ENCODE peak calls at places on chromosomes 5 and 9, in eight cellular contexts. T is thyroid gland, K is OCI-LY7, S is esophagus squamous epithelium, H is body of pancreas, R is left ventricle myocardium inferior, V is cardiac fibroblast, A is psoas muscle. L is an unnamed sample.

GRCh38 chr9:91677354-91677753 is 253.7 kb upstream of the NFIL3 start:
- DNase-seq in V (peak; percentile 37), R (no peak), S (no peak), H (no peak), K (no peak), T (no peak), A (no peak), L (no peak)

GRCh38 chr9:36623280-36623679 is 50.6 kb downstream of the MELK start:
- DNase-seq in H (no peak), S (no peak), R (no peak), A (no peak), V (peak; percentile 22), K (no peak), T (no peak), L (no peak)

GRCh38 chr9:130979591-130980385 is 29.2 kb upstream of the LAMC3 start:
- DNase-seq in R (no peak), T (no peak), H (no peak), S (no peak), K (no peak), A (no peak), V (no peak), L (no peak)

GRCh38 chr9:90941661-90942060 is 140.0 kb downstream of the SYK start:
- DNase-seq in H (no peak), T (no peak), R (no peak), V (no peak), K (no peak), A (no peak), S (no peak), L (no peak)

GRCh38 chr9:4787876-4788275 is 4.9 kb upstream of the RCL1 start:
- DNase-seq in H (no peak), K (no peak), A (no peak), T (no peak), R (no peak), S (no peak), V (no peak), L (no peak)

GRCh38 chr5:7540806-7541205 is 144.9 kb downstream of the ADCY2 start:
- DNase-seq in R (no peak), H (no peak), T (no peak), A (no peak), K (no peak), V (no peak), S (no peak), L (no peak)

GRCh38 chr5:27325513-27325912 is 287.1 kb upstream of the CDH9 start:
- DNase-seq in A (no peak), T (no peak), H (no peak), K (no peak), R (no peak), V (peak; percentile 5), S (no peak), L (no peak)

GRCh38 chr5:3593771-3594513 is 1.7 kb upstream of the IRX1 start:
- DNase-seq in S (no peak), H (no peak), V (no peak), A (no peak), R (no peak), T (no peak), K (no peak), L (no peak)

GRCh38 chr5:22709743-22710142 is 143.4 kb downstream of the CDH12 start:
- DNase-seq in H (no peak), S (no peak), K (no peak), V (no peak), R (no peak), A (no peak), T (no peak), L (no peak)

GRCh38 chr5:120926471-120926870 is 462.4 kb downstream of the PRR16 start:
- DNase-seq in A (no peak), K (no peak), H (no peak), R (no peak), V (no peak), S (no peak), T (no peak), L (no peak)

GRCh38 chr9:112299514-112299913 is 33.9 kb downstream of the PTBP3 start:
- DNase-seq in H (no peak), A (no peak), V (peak; percentile 69), S (no peak), K (no peak), T (no peak), R (no peak), L (no peak)
- H3K4me3 ChIP-seq in H (no peak overlapping the region), A (no peak overlapping the region), V (no peak overlapping the region), S (no peak overlapping the region), K (no peak overlapping the region), T (no peak overlapping the region), R (no peak overlapping the region), L (no peak overlapping the region)

DNA sequence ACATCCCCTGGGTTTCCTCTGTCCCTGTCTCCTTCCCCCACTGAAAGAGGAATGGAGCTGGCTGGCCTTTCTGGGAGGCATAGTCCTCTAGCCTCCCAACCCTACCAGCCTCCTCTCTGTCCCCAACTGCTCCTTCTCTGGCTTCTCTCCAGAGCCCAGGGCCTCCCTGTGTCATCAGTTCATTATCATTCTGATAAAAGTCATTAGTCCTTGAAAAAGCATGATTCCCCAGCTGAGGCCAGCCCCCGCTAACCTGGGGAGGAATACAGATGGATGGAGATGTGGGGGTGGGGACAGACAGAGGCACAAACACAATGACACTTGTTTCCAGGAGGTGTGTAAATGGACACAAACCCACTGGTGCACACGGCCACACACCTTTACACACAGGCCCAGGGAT is 73.6 kb upstream of the HSPA9 start:
- DNase-seq in S (no peak), H (no peak), K (no peak), A (no peak), R (no peak), T (no peak), V (no peak), L (no peak)
- H3K4me3 ChIP-seq in S (no peak overlapping the region), H (no peak overlapping the region), K (no peak overlapping the region), A (no peak overlapping the region), R (no peak overlapping the region), T (no peak overlapping the region), V (no peak overlapping the region), L (no peak overlapping the region)

GRCh38 chr5:122313001-122313402 is 965 bp downstream of the SNCAIP start:
- DNase-seq in H (peak; percentile 7), V (peak; percentile 48), T (no peak), A (peak; percentile 33), R (no peak), S (no peak), K (no peak), L (no peak)

GRCh38 chr5:122311400-122311887 is 593 bp upstream of the SNCAIP start:
- DNase-seq in V (peak; percentile 8), T (peak; percentile 12), H (peak; percentile 10), A (no peak), S (no peak), K (no peak), R (no peak), L (peak; percentile 36)

GRCh38 chr5:122312670-122312988 is 592 bp downstream of the SNCAIP start:
- DNase-seq in R (peak; percentile 13), V (peak; percentile 34), K (no peak), A (peak; percentile 15), S (no peak), H (peak; percentile 20), T (peak; percentile 5), L (peak; percentile 19)

GRCh38 chr5:122311888-122312669 is at the start of gene SNCAIP:
- DNase-seq in R (peak; percentile 39), H (peak; percentile 51), K (no peak), V (peak; percentile 48), A (peak; percentile 51), T (peak; percentile 57), S (no peak), L (peak; percentile 54)

GRCh38 chr5:122310886-122311285 is 1.2 kb upstream of the SNCAIP start:
- DNase-seq in S (no peak), V (peak; percentile 2), A (peak; percentile 23), R (no peak), K (no peak), H (no peak), T (no peak), L (no peak)
- H3K4me3 ChIP-seq in S (peak overlapping the region; percentile 65), V (no peak overlapping the region), A (peak overlapping the region; percentile 55), R (peak overlapping the region; percentile 76), K (no peak overlapping the region), H (no peak overlapping the region), T (no peak overlapping the region), L (peak overlapping the region; percentile 48)

GRCh38 chr5:77222722-77223121 is 12.2 kb downstream of the PDE8B start:
- DNase-seq in A (no peak), K (no peak), H (no peak), T (no peak), R (no peak), S (no peak), V (no peak), L (no peak)
- H3K4me3 ChIP-seq in A (no peak overlapping the region), K (no peak overlapping the region), H (no peak overlapping the region), T (no peak overlapping the region), R (no peak overlapping the region), S (no peak overlapping the region), V (no peak overlapping the region), L (no peak overlapping the region)

GRCh38 chr5:170200876-170201275 is 31.9 kb upstream of the C5orf58 start:
- DNase-seq in A (no peak), R (no peak), K (no peak), T (no peak), H (no peak), V (no peak), S (no peak), L (no peak)
- H3K4me3 ChIP-seq in A (no peak overlapping the region), R (no peak overlapping the region), K (no peak overlapping the region), T (no peak overlapping the region), H (no peak overlapping the region), V (no peak overlapping the region), S (no peak overlapping the region), L (no peak overlapping the region)

GRCh38 chr5:115320515-115320914 is 24.1 kb upstream of the CCDC112 start:
- DNase-seq in R (no peak), K (no peak), S (no peak), A (no peak), V (no peak), T (no peak), H (no peak), L (no peak)
- H3K4me3 ChIP-seq in R (no peak overlapping the region), K (no peak overlapping the region), S (no peak overlapping the region), A (no peak overlapping the region), V (no peak overlapping the region), T (no peak overlapping the region), H (no peak overlapping the region), L (no peak overlapping the region)

GRCh38 chr9:100428871-100429654 is 2.1 kb downstream of the MSANTD3 start:
- DNase-seq in V (peak; percentile 98), K (no peak), A (no peak), H (no peak), R (no peak), T (no peak), S (no peak), L (no peak)
- H3K4me3 ChIP-seq in V (peak overlapping the region; percentile 75), K (no peak overlapping the region), A (peak overlapping the region; percentile 92), H (no peak overlapping the region), R (no peak overlapping the region), T (no peak overlapping the region), S (no peak overlapping the region), L (peak overlapping the region; percentile 84)

DNA sequence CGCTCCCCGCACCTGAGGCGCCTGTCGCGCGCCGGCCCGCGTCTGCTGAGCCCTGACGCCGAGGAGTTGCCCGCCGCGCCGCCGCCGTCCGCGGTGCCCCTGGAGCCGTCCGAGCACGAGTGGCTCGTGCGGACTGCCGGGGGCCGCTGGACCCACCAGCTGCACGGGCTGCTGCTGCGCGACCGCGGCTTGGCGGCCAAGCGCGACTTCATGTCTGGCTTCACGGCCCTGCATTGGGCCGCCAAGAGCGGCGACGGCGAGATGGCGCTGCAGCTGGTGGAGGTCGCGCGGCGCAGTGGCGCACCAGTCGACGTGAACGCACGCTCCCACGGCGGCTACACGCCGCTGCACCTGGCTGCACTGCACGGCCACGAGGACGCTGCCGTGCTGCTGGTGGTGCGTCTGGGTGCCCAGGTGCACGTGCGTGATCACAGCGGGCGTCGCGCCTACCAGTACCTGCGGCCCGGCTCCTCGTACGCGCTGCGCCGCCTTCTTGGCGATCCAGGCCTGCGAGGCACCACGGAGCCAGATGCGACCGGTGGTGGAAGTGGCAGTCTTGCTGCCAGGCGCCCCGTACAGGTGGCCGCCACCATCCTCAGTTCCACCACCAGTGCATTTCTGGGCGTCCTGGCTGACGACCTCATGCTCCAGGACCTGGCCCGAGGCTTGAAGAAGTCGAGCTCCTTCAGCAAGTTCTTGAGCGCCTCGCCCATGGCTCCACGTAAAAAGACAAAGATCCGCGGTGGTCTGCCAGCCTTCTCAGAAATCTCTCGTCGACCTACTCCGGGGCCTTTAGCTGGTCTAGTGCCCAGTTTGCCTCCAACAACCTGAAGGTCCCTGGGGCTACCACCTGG is 1.6 kb downstream of the SOWAHA start:
- DNase-seq in T (no peak), V (no peak), S (no peak), R (no peak), A (no peak), K (no peak), H (no peak), L (no peak)
- H3K4me3 ChIP-seq in T (no peak overlapping the region), V (no peak overlapping the region), S (peak overlapping the region; percentile 54), R (peak overlapping the region; percentile 66), A (peak overlapping the region; percentile 54), K (no peak overlapping the region), H (no peak overlapping the region), L (peak overlapping the region; percentile 52)